ENCODE peak calls at places on chromosomes 6 and 20, in five cellular contexts. O, V, J, S and U are unnamed samples.

GRCh38 chr6:151054304-151054703 is 185.5 kb upstream of the AKAP12 start:
- DNase-seq in V (no peak), J (peak; percentile 82), S (no peak), O (no peak), U (no peak)

GRCh38 chr6:31005249-31006020 is 4.8 kb upstream of the MUC22 start:
- DNase-seq in V (no peak), S (no peak), J (no peak), O (no peak), U (no peak)

GRCh38 chr20:19826179-19826914 is 68.3 kb downstream of the RIN2 start:
- DNase-seq in S (no peak), O (no peak), V (no peak), J (no peak), U (no peak)

GRCh38 chr6:37480118-37480736 is 19.5 kb downstream of the CCDC167 start:
- DNase-seq in O (no peak), J (no peak), V (no peak), S (no peak), U (no peak)

GRCh38 chr20:44188752-44189151 is 1.8 kb upstream of the JPH2 start:
- DNase-seq in O (no peak), S (no peak), V (no peak), J (no peak), U (no peak)

GRCh38 chr6:158068893-158069799 is 87.5 kb downstream of the SYNJ2 start:
- DNase-seq in S (peak; percentile 77), J (no peak), V (no peak), O (no peak), U (peak; percentile 84)

GRCh38 chr6:106089981-106090380 is 3.8 kb downstream of the PRDM1 start:
- DNase-seq in V (no peak), J (no peak), S (peak; percentile 68), O (no peak), U (peak; percentile 61)

GRCh38 chr20:47102629-47103028 is 208.0 kb downstream of the EYA2 start:
- DNase-seq in O (peak; percentile 45), J (no peak), V (peak; percentile 48), S (no peak), U (peak; percentile 68)

GRCh38 chr6:14547284-14548001 is 429.9 kb downstream of the CD83 start:
- DNase-seq in J (no peak), S (no peak), V (no peak), O (no peak), U (no peak)